ENCODE peak calls at places on chromosomes 7 and 10, in four cellular contexts. One of them, this sample, is unnamed.

GRCh38 chr10:70007116-70007820 is 45.4 kb upstream of the MACROH2A2 start:
- DNase-seq in heart left ventricle: no peak
- DNase-seq in fibroblast of the conjunctiva: no peak
- DNase-seq in OCI-LY7: no peak
- DNase-seq in this sample: no peak

GRCh38 chr7:28998110-28998509 is 40.0 kb upstream of the TRIL start:
- DNase-seq in heart left ventricle: no peak
- DNase-seq in fibroblast of the conjunctiva: no peak
- DNase-seq in OCI-LY7: no peak
- DNase-seq in this sample: no peak

GRCh38 chr7:36037121-36037662 is 115.9 kb upstream of the EEPD1 start:
- DNase-seq in heart left ventricle: no peak
- DNase-seq in fibroblast of the conjunctiva: peak
- DNase-seq in OCI-LY7: no peak
- DNase-seq in this sample: peak

GRCh38 chr10:7121154-7121797 is 289.6 kb downstream of the SFMBT2 start:
- DNase-seq in heart left ventricle: no peak
- DNase-seq in fibroblast of the conjunctiva: peak
- DNase-seq in OCI-LY7: peak
- DNase-seq in this sample: no peak

GRCh38 chr10:3907514-3907913 is 122.5 kb upstream of the KLF6 start:
- DNase-seq in heart left ventricle: peak
- DNase-seq in fibroblast of the conjunctiva: no peak
- DNase-seq in OCI-LY7: no peak
- DNase-seq in this sample: peak

GRCh38 chr10:86956195-86956840 is 1.1 kb downstream of the MMRN2 start:
- DNase-seq in heart left ventricle: peak
- DNase-seq in fibroblast of the conjunctiva: no peak
- DNase-seq in OCI-LY7: no peak
- DNase-seq in this sample: no peak

GRCh38 chr7:147245274-147245673 is 1128.7 kb downstream of the CNTNAP2 start:
- DNase-seq in heart left ventricle: no peak
- DNase-seq in fibroblast of the conjunctiva: peak
- DNase-seq in OCI-LY7: peak
- DNase-seq in this sample: peak

GRCh38 chr7:146654048-146654447 is 537.4 kb downstream of the CNTNAP2 start:
- DNase-seq in heart left ventricle: no peak
- DNase-seq in fibroblast of the conjunctiva: no peak
- DNase-seq in OCI-LY7: no peak
- DNase-seq in this sample: no peak

GRCh38 chr10:108348215-108348614 is 1183.7 kb upstream of the SORCS1 start:
- DNase-seq in heart left ventricle: no peak
- DNase-seq in fibroblast of the conjunctiva: no peak
- DNase-seq in OCI-LY7: no peak
- DNase-seq in this sample: no peak

GRCh38 chr10:104449402-104449801 is 95.8 kb downstream of the CFAP58 start:
- DNase-seq in heart left ventricle: no peak
- DNase-seq in fibroblast of the conjunctiva: no peak
- DNase-seq in OCI-LY7: no peak
- DNase-seq in this sample: peak

GRCh38 chr7:47804767-47805545 is 143.3 kb downstream of the PKD1L1 start:
- DNase-seq in heart left ventricle: no peak
- DNase-seq in fibroblast of the conjunctiva: no peak
- DNase-seq in OCI-LY7: no peak
- DNase-seq in this sample: no peak

GRCh38 chr7:151459726-151460473 is 20.0 kb upstream of the CRYGN start:
- DNase-seq in heart left ventricle: peak
- DNase-seq in fibroblast of the conjunctiva: peak
- DNase-seq in OCI-LY7: no peak
- DNase-seq in this sample: peak

GRCh38 chr7:46486264-46487206 is 565.5 kb upstream of the IGFBP3 start:
- DNase-seq in heart left ventricle: no peak
- DNase-seq in fibroblast of the conjunctiva: peak
- DNase-seq in OCI-LY7: no peak
- DNase-seq in this sample: peak

GRCh38 chr10:125989791-125990190 is 93.4 kb downstream of the FANK1 start:
- DNase-seq in heart left ventricle: peak
- DNase-seq in fibroblast of the conjunctiva: no peak
- DNase-seq in OCI-LY7: no peak
- DNase-seq in this sample: no peak

GRCh38 chr10:101716891-101717659 is 22.1 kb upstream of the FBXW4 start:
- DNase-seq in heart left ventricle: no peak
- DNase-seq in fibroblast of the conjunctiva: no peak
- DNase-seq in OCI-LY7: no peak
- DNase-seq in this sample: no peak

GRCh38 chr7:70336536-70336935 is 738.3 kb downstream of the AUTS2 start:
- DNase-seq in heart left ventricle: no peak
- DNase-seq in fibroblast of the conjunctiva: no peak
- DNase-seq in OCI-LY7: no peak
- DNase-seq in this sample: no peak

GRCh38 chr7:140039896-140040295 is 22.9 kb downstream of the PARP12 start:
- DNase-seq in heart left ventricle: no peak
- DNase-seq in fibroblast of the conjunctiva: no peak
- DNase-seq in OCI-LY7: no peak
- DNase-seq in this sample: no peak

GRCh38 chr7:40175725-40176510 is 41.1 kb downstream of the SUGCT start:
- DNase-seq in heart left ventricle: no peak
- DNase-seq in fibroblast of the conjunctiva: peak
- DNase-seq in OCI-LY7: no peak
- DNase-seq in this sample: peak

GRCh38 chr7:141702047-141702567 is at the start of gene DENND11:
- DNase-seq in heart left ventricle: peak
- DNase-seq in fibroblast of the conjunctiva: no peak
- DNase-seq in OCI-LY7: peak
- DNase-seq in this sample: no peak

This sample was measured in stromal cell of bone marrow.